ENCODE peak calls at places on chromosomes 4 and X, in ten cellular contexts. P is GM23338, E is suprapubic skin, D is upper lobe of left lung, A is K562, Z is spleen, G is stomach, I is HepG2, C is SK-N-SH, J is H1. Q is an unnamed sample.

GRCh38 chr4:128163177-128164117 is 102.3 kb downstream of the LARP1B start:
- DNase-seq in P (peak; percentile 74), E (no peak), D (no peak), A (no peak), Z (no peak), G (no peak), I (peak; percentile 66), C (no peak), J (no peak), Q (peak; percentile 71)

GRCh38 chrX:49183701-49184281 is 2.4 kb downstream of the PRICKLE3 start:
- DNase-seq in P (no peak), E (no peak), D (no peak), A (no peak), Z (peak; percentile 76), G (no peak), I (no peak), C (no peak), J (no peak), Q (no peak)

GRCh38 chr4:153486281-153487151 is 20.4 kb downstream of the TMEM131L start:
- DNase-seq in P (peak; percentile 58), E (no peak), D (no peak), A (no peak), Z (no peak), G (peak; percentile 38), I (peak; percentile 72), C (no peak), J (no peak), Q (peak; percentile 53)

GRCh38 chrX:13305091-13305490 is 14.8 kb downstream of the ATXN3L start:
- DNase-seq in P (no peak), E (no peak), D (no peak), A (no peak), Z (no peak), G (no peak), I (no peak), C (no peak), J (no peak), Q (no peak)

GRCh38 chrX:23434356-23434884 is 99.8 kb downstream of the PTCHD1 start:
- DNase-seq in P (no peak), E (peak; percentile 74), D (no peak), A (no peak), Z (no peak), G (peak; percentile 84), I (no peak), C (no peak), J (no peak), Q (no peak)

GRCh38 chr4:102713096-102713495 is 47.7 kb downstream of the MANBA start:
- DNase-seq in P (peak; percentile 28), E (no peak), D (no peak), A (no peak), Z (no peak), G (no peak), I (peak; percentile 58), C (no peak), J (no peak), Q (no peak)

GRCh38 chr4:122005064-122005755 is 53.4 kb upstream of the TRPC3 start:
- DNase-seq in P (no peak), E (no peak), D (no peak), A (no peak), Z (no peak), G (no peak), I (no peak), C (no peak), J (no peak), Q (no peak)

GRCh38 chr4:25178838-25179261 is 18.6 kb upstream of the SEPSECS start:
- DNase-seq in P (no peak), E (no peak), D (no peak), A (no peak), Z (no peak), G (no peak), I (peak; percentile 85), C (no peak), J (no peak), Q (no peak)

GRCh38 chr4:108590776-108591175 is 29.6 kb upstream of the RPL34 start:
- DNase-seq in P (no peak), E (no peak), D (no peak), A (no peak), Z (no peak), G (no peak), I (no peak), C (no peak), J (no peak), Q (no peak)

GRCh38 chrX:128781506-128781905 is 729.3 kb upstream of the ACTRT1 start:
- DNase-seq in P (peak; percentile 59), E (no peak), D (no peak), A (peak; percentile 1), Z (no peak), G (peak; percentile 40), I (peak; percentile 34), C (peak; percentile 49), J (no peak), Q (no peak)

GRCh38 chr4:165737309-165737972 is 135.6 kb upstream of the TLL1 start:
- DNase-seq in P (no peak), E (no peak), D (no peak), A (no peak), Z (no peak), G (no peak), I (no peak), C (no peak), J (no peak), Q (no peak)

GRCh38 chr4:183264614-183265013 is 55.5 kb downstream of the CLDN22 start:
- DNase-seq in P (no peak), E (no peak), D (no peak), A (no peak), Z (no peak), G (no peak), I (no peak), C (no peak), J (no peak), Q (no peak)

GRCh38 chrX:42978655-42979379 is 200.9 kb upstream of the PPP1R2C start:
- DNase-seq in P (peak; percentile 4), E (no peak), D (no peak), A (no peak), Z (no peak), G (no peak), I (no peak), C (no peak), J (no peak), Q (no peak)

GRCh38 chr4:181911420-181911819 is 331.8 kb upstream of the TENM3 start:
- DNase-seq in P (no peak), E (no peak), D (no peak), A (no peak), Z (no peak), G (no peak), I (no peak), C (no peak), J (no peak), Q (no peak)

GRCh38 chrX:38374431-38374830 is 22.0 kb downstream of the OTC start:
- DNase-seq in P (no peak), E (no peak), D (no peak), A (no peak), Z (no peak), G (no peak), I (no peak), C (no peak), J (no peak), Q (no peak)

GRCh38 chrX:38365939-38366338 is 13.5 kb downstream of the OTC start:
- DNase-seq in P (no peak), E (no peak), D (no peak), A (no peak), Z (no peak), G (no peak), I (no peak), C (no peak), J (no peak), Q (no peak)

DNA sequence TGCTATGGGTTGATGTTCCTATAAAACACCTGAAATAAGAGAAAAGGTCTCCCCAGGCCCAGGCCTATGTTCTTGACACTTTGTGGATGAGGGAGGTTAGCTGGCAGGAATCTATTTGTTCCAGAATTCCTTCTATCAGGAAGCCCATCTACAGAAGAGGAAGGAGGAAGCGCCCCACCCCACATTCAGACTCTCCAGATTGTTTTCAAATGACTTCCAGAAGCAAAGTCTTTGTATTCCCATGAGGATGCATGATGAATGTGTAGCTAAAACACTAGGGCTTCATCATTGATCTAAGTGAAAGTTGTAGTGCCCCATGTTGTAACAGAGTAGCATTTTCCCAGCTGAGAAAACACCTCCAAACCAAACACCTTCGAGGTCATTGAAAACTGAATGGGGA is 16.4 kb downstream of the OTC start:
- DNase-seq in P (no peak), E (no peak), D (no peak), A (no peak), Z (no peak), G (no peak), I (no peak), C (no peak), J (no peak), Q (no peak)
- H3K27ac ChIP-seq in P (no peak overlapping the region), E (no peak overlapping the region), D (no peak overlapping the region), A (no peak overlapping the region), Z (no peak overlapping the region), G (no peak overlapping the region), I (no peak overlapping the region), C (no peak overlapping the region), J (no peak overlapping the region), Q (no peak overlapping the region)

DNA sequence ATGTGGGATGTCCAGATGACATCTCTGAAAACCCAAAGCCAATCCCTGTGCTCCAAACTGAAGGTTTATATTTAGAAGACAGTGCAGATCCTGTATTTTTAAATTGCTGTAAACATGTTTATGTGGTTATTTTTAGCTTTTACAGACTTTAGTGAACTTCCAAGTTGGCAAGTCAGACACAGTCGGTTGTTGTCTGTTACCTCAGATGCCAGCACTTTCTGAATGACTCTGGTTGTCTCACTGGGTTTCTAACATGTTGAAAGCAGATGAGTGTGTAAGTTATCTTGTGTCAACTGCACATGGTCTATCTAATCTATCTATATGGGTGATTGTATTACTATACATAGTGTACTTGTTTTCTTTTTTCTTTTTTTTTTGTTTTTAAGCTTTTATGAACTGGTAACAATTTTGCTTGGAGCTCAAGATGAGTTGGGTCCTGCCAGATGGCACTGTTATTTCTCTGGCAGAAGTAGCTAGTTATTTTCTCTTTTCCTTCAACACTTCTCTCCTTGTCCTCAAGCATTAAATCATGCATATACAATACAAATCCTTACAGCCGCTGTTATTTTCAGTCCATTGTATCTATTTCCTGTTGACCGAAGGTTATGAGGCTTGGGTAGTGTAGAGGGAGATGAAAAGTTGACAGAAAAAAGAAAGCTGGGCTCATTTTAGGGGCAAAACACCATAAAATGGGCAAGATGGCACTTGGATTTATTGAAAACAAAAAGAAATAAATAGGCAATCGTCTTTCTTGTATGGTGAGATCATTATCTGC is 66.3 kb downstream of the GAB1 start:
- DNase-seq in P (no peak), E (no peak), D (no peak), A (no peak), Z (no peak), G (no peak), I (no peak), C (no peak), J (no peak), Q (no peak)
- H3K4me1 ChIP-seq in P (peaks cover 17% of the 10 kb centered on the region), E (peaks cover 45% of the 10 kb centered on the region), D (peaks cover 58% of the 10 kb centered on the region), A (peaks cover 4% of the 10 kb centered on the region), Z (peaks cover 21% of the 10 kb centered on the region), G (peaks cover 24% of the 10 kb centered on the region), I (peaks cover 13% of the 10 kb centered on the region), C (peaks cover 11% of the 10 kb centered on the region), J (peaks cover 4% of the 10 kb centered on the region), Q (no peaks in the 10 kb centered on the region)

GRCh38 chr4:179836179-179837075 is 2394.2 kb upstream of the AGA start:
- DNase-seq in P (no peak), E (no peak), D (no peak), A (no peak), Z (no peak), G (no peak), I (no peak), C (no peak), J (no peak), Q (no peak)
- TF ChIP-seq POLR2AphosphoS5 in P (no peak), E (no peak), D (no peak), A (no peak), Z (no peak), G (no peak), I (no peak), C (no peak), J (no peak), Q (no peak)

GRCh38 chr4:42653606-42654560 is 3.0 kb downstream of the ATP8A1 start:
- DNase-seq in P (no peak), E (no peak), D (no peak), A (no peak), Z (no peak), G (peak; percentile 31), I (no peak), C (no peak), J (no peak), Q (no peak)
- H3K27ac ChIP-seq in P (no peak overlapping the region), E (no peak overlapping the region), D (peak overlapping the region; percentile 57), A (no peak overlapping the region), Z (peak overlapping the region; percentile 93), G (peak overlapping the region; percentile 85), I (no peak overlapping the region), C (no peak overlapping the region), J (no peak overlapping the region), Q (no peak overlapping the region)

Q was measured in Panc1.